ENCODE peak calls at places on chromosomes 13 and 19, in ten cellular contexts. One of them, this sample, is unnamed.

GRCh38 chr13:35814573-35814972 is 316.6 kb downstream of the DCLK1 start:
- DNase-seq in HCT116: no peak
- DNase-seq in uterus: no peak
- DNase-seq in GM06990: no peak
- DNase-seq in pancreas: no peak
- DNase-seq in AG04450: no peak
- DNase-seq in CD8-positive, alpha-beta T cell: no peak
- DNase-seq in psoas muscle: no peak
- DNase-seq in breast epithelium: no peak
- DNase-seq in heart left ventricle: no peak
- DNase-seq in this sample: no peak

GRCh38 chr13:114019367-114019766 is 45.5 kb upstream of the C13orf46 start:
- DNase-seq in HCT116: peak; percentile 8
- DNase-seq in psoas muscle: peak; percentile 32
- DNase-seq in CD8-positive, alpha-beta T cell: no peak
- DNase-seq in uterus: no peak
- DNase-seq in pancreas: no peak
- DNase-seq in breast epithelium: no peak
- DNase-seq in GM06990: no peak
- DNase-seq in heart left ventricle: peak; percentile 16
- DNase-seq in AG04450: no peak
- DNase-seq in this sample: no peak

GRCh38 chr19:15280915-15281683 is 48.9 kb upstream of the EPHX3 start:
- DNase-seq in breast epithelium: peak; percentile 68
- DNase-seq in uterus: peak; percentile 74
- DNase-seq in HCT116: no peak
- DNase-seq in CD8-positive, alpha-beta T cell: no peak
- DNase-seq in AG04450: peak; percentile 72
- DNase-seq in psoas muscle: peak; percentile 91
- DNase-seq in pancreas: peak; percentile 90
- DNase-seq in GM06990: no peak
- DNase-seq in heart left ventricle: peak; percentile 91
- DNase-seq in this sample: peak; percentile 80

GRCh38 chr19:55156202-55157063 is 1.1 kb downstream of the TNNI3 start:
- DNase-seq in HCT116: peak; percentile 89
- DNase-seq in pancreas: peak; percentile 86
- DNase-seq in breast epithelium: no peak
- DNase-seq in psoas muscle: peak; percentile 57
- DNase-seq in CD8-positive, alpha-beta T cell: peak; percentile 31
- DNase-seq in GM06990: no peak
- DNase-seq in uterus: no peak
- DNase-seq in heart left ventricle: peak; percentile 83
- DNase-seq in AG04450: no peak
- DNase-seq in this sample: no peak

GRCh38 chr13:54210397-54211050 is 1181.9 kb downstream of the OLFM4 start:
- DNase-seq in uterus: no peak
- DNase-seq in HCT116: no peak
- DNase-seq in heart left ventricle: no peak
- DNase-seq in psoas muscle: no peak
- DNase-seq in breast epithelium: peak; percentile 55
- DNase-seq in CD8-positive, alpha-beta T cell: no peak
- DNase-seq in AG04450: no peak
- DNase-seq in pancreas: no peak
- DNase-seq in GM06990: no peak
- DNase-seq in this sample: no peak

GRCh38 chr19:46944918-46945628 is 74.6 kb upstream of the NPAS1 start:
- DNase-seq in breast epithelium: no peak
- DNase-seq in uterus: peak; percentile 50
- DNase-seq in AG04450: no peak
- DNase-seq in CD8-positive, alpha-beta T cell: no peak
- DNase-seq in GM06990: no peak
- DNase-seq in HCT116: no peak
- DNase-seq in heart left ventricle: peak; percentile 86
- DNase-seq in pancreas: no peak
- DNase-seq in psoas muscle: peak; percentile 74
- DNase-seq in this sample: no peak

GRCh38 chr13:112735791-112736190 is 46.0 kb downstream of the ATP11A start:
- DNase-seq in uterus: no peak
- DNase-seq in psoas muscle: no peak
- DNase-seq in CD8-positive, alpha-beta T cell: no peak
- DNase-seq in heart left ventricle: no peak
- DNase-seq in HCT116: no peak
- DNase-seq in AG04450: no peak
- DNase-seq in GM06990: no peak
- DNase-seq in pancreas: no peak
- DNase-seq in breast epithelium: no peak
- DNase-seq in this sample: no peak

GRCh38 chr19:3360494-3361383 is 5.6 kb upstream of the NFIC start:
- DNase-seq in GM06990: peak; percentile 82
- DNase-seq in uterus: peak; percentile 72
- DNase-seq in CD8-positive, alpha-beta T cell: peak; percentile 51
- DNase-seq in AG04450: no peak
- DNase-seq in breast epithelium: no peak
- DNase-seq in heart left ventricle: peak; percentile 89
- DNase-seq in HCT116: no peak
- DNase-seq in pancreas: peak; percentile 91
- DNase-seq in psoas muscle: peak; percentile 72
- DNase-seq in this sample: peak; percentile 74

GRCh38 chr13:109647046-109647445 is 139.3 kb downstream of the IRS2 start:
- DNase-seq in uterus: no peak
- DNase-seq in CD8-positive, alpha-beta T cell: no peak
- DNase-seq in breast epithelium: no peak
- DNase-seq in HCT116: no peak
- DNase-seq in heart left ventricle: no peak
- DNase-seq in pancreas: no peak
- DNase-seq in psoas muscle: no peak
- DNase-seq in AG04450: no peak
- DNase-seq in GM06990: no peak
- DNase-seq in this sample: no peak

GRCh38 chr19:8512115-8512967 is 1.6 kb downstream of the ZNF414 start:
- DNase-seq in pancreas: no peak
- DNase-seq in heart left ventricle: no peak
- DNase-seq in GM06990: no peak
- DNase-seq in CD8-positive, alpha-beta T cell: no peak
- DNase-seq in HCT116: peak; percentile 67
- DNase-seq in psoas muscle: no peak
- DNase-seq in uterus: no peak
- DNase-seq in AG04450: no peak
- DNase-seq in breast epithelium: no peak
- DNase-seq in this sample: no peak

GRCh38 chr13:75181906-75182305 is 300.1 kb downstream of the TBC1D4 start:
- DNase-seq in pancreas: no peak
- DNase-seq in CD8-positive, alpha-beta T cell: no peak
- DNase-seq in GM06990: no peak
- DNase-seq in heart left ventricle: no peak
- DNase-seq in HCT116: no peak
- DNase-seq in uterus: no peak
- DNase-seq in AG04450: peak; percentile 32
- DNase-seq in breast epithelium: no peak
- DNase-seq in psoas muscle: no peak
- DNase-seq in this sample: no peak

GRCh38 chr19:3243851-3244700 is 19.6 kb downstream of the CELF5 start:
- DNase-seq in uterus: no peak
- DNase-seq in breast epithelium: no peak
- DNase-seq in psoas muscle: peak; percentile 26
- DNase-seq in HCT116: peak; percentile 15
- DNase-seq in AG04450: peak; percentile 23
- DNase-seq in heart left ventricle: peak; percentile 38
- DNase-seq in GM06990: no peak
- DNase-seq in pancreas: no peak
- DNase-seq in CD8-positive, alpha-beta T cell: peak; percentile 18
- DNase-seq in this sample: no peak

GRCh38 chr13:73168993-73169401 is 110.2 kb downstream of the KLF5 start:
- DNase-seq in GM06990: no peak
- DNase-seq in breast epithelium: no peak
- DNase-seq in CD8-positive, alpha-beta T cell: no peak
- DNase-seq in AG04450: peak; percentile 30
- DNase-seq in uterus: no peak
- DNase-seq in psoas muscle: no peak
- DNase-seq in heart left ventricle: no peak
- DNase-seq in HCT116: no peak
- DNase-seq in pancreas: no peak
- DNase-seq in this sample: no peak

GRCh38 chr19:57434386-57435061 is 601 bp upstream of the ZNF749 start:
- DNase-seq in HCT116: no peak
- DNase-seq in uterus: no peak
- DNase-seq in breast epithelium: no peak
- DNase-seq in pancreas: no peak
- DNase-seq in GM06990: no peak
- DNase-seq in psoas muscle: no peak
- DNase-seq in heart left ventricle: no peak
- DNase-seq in CD8-positive, alpha-beta T cell: no peak
- DNase-seq in AG04450: no peak
- DNase-seq in this sample: no peak
- H3K27me3 ChIP-seq in HCT116: no peaks in the 10 kb centered on the region
- H3K27me3 ChIP-seq in uterus: no peaks in the 10 kb centered on the region
- H3K27me3 ChIP-seq in breast epithelium: no peaks in the 10 kb centered on the region
- H3K27me3 ChIP-seq in pancreas: no peaks in the 10 kb centered on the region
- H3K27me3 ChIP-seq in GM06990: no peaks in the 10 kb centered on the region
- H3K27me3 ChIP-seq in psoas muscle: no peaks in the 10 kb centered on the region
- H3K27me3 ChIP-seq in heart left ventricle: no peaks in the 10 kb centered on the region
- H3K27me3 ChIP-seq in CD8-positive, alpha-beta T cell: no peaks in the 10 kb centered on the region
- H3K27me3 ChIP-seq in AG04450: no peaks in the 10 kb centered on the region
- H3K27me3 ChIP-seq in this sample: no peaks in the 10 kb centered on the region

GRCh38 chr19:12788682-12789097 is 2.6 kb upstream of the JUNB start:
- DNase-seq in HCT116: no peak
- DNase-seq in breast epithelium: no peak
- DNase-seq in GM06990: peak; percentile 85
- DNase-seq in uterus: peak; percentile 84
- DNase-seq in heart left ventricle: peak; percentile 95
- DNase-seq in pancreas: peak; percentile 91
- DNase-seq in psoas muscle: peak; percentile 85
- DNase-seq in AG04450: no peak
- DNase-seq in CD8-positive, alpha-beta T cell: no peak
- DNase-seq in this sample: peak; percentile 87
- TF ChIP-seq CTCF in HCT116: no peak
- TF ChIP-seq CTCF in breast epithelium: no peak
- TF ChIP-seq CTCF in GM06990: peak; percentile 33
- TF ChIP-seq CTCF in uterus: no peak
- TF ChIP-seq CTCF in heart left ventricle: no peak
- TF ChIP-seq CTCF in pancreas: no peak
- TF ChIP-seq CTCF in psoas muscle: no peak
- TF ChIP-seq CTCF in AG04450: no peak
- TF ChIP-seq CTCF in CD8-positive, alpha-beta T cell: no peak
- TF ChIP-seq CTCF in this sample: no peak

GRCh38 chr19:48678201-48678600 is 5.4 kb upstream of the NTN5 start:
- DNase-seq in GM06990: no peak
- DNase-seq in breast epithelium: no peak
- DNase-seq in AG04450: no peak
- DNase-seq in HCT116: no peak
- DNase-seq in pancreas: no peak
- DNase-seq in uterus: no peak
- DNase-seq in psoas muscle: no peak
- DNase-seq in CD8-positive, alpha-beta T cell: no peak
- DNase-seq in heart left ventricle: no peak
- DNase-seq in this sample: no peak
- H3K27me3 ChIP-seq in GM06990: no peaks in the 10 kb centered on the region
- H3K27me3 ChIP-seq in breast epithelium: no peaks in the 10 kb centered on the region
- H3K27me3 ChIP-seq in AG04450: peaks cover 7% of the 10 kb centered on the region
- H3K27me3 ChIP-seq in HCT116: no peaks in the 10 kb centered on the region
- H3K27me3 ChIP-seq in pancreas: no peaks in the 10 kb centered on the region
- H3K27me3 ChIP-seq in uterus: no peaks in the 10 kb centered on the region
- H3K27me3 ChIP-seq in psoas muscle: no peaks in the 10 kb centered on the region
- H3K27me3 ChIP-seq in CD8-positive, alpha-beta T cell: no peaks in the 10 kb centered on the region
- H3K27me3 ChIP-seq in heart left ventricle: no peaks in the 10 kb centered on the region
- H3K27me3 ChIP-seq in this sample: no peaks in the 10 kb centered on the region

DNA sequence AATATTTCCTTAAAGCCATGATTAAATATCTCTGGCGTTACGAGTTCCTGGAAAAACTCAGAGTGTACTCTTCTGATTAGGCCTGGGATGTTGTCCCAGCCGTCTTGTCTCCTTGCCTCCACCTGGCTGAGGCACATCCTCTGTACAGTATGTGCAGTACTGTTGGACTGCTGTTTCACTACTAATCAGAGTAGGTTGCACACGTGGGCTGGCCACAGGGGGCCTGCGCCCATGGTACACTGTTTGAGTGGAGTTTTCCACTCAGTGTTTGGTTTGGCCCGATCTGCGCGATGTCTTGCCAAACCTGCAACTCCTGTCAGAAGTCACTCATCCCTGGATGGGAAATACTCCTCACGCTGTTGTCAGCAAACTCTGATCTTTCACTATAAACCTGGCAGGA is 189.6 kb upstream of the CSNK1A1L start:
- DNase-seq in GM06990: no peak
- DNase-seq in breast epithelium: no peak
- DNase-seq in pancreas: no peak
- DNase-seq in uterus: no peak
- DNase-seq in AG04450: no peak
- DNase-seq in psoas muscle: peak; percentile 37
- DNase-seq in heart left ventricle: peak; percentile 42
- DNase-seq in HCT116: no peak
- DNase-seq in CD8-positive, alpha-beta T cell: no peak
- DNase-seq in this sample: peak; percentile 30
- TF ChIP-seq CTCF in GM06990: no peak
- TF ChIP-seq CTCF in breast epithelium: no peak
- TF ChIP-seq CTCF in pancreas: no peak
- TF ChIP-seq CTCF in uterus: no peak
- TF ChIP-seq CTCF in AG04450: no peak
- TF ChIP-seq CTCF in psoas muscle: no peak
- TF ChIP-seq CTCF in heart left ventricle: no peak
- TF ChIP-seq CTCF in HCT116: no peak
- TF ChIP-seq CTCF in CD8-positive, alpha-beta T cell: no peak
- TF ChIP-seq CTCF in this sample: no peak

This sample was measured in left lung.